ENCODE peak calls at places on chromosomes 3 and 15, in four cellular contexts. S is heart right ventricle, I is breast epithelium, G is left ventricle myocardium inferior. C is an unnamed sample. For H3K36me3, the result is how much of the 10 kb centered on the place peaks cover.

GRCh38 chr15:76337739-76338554 is 1.4 kb downstream of the ISL2 start:
- DNase-seq in S (no peak), I (no peak), G (no peak), C (no peak)

GRCh38 chr15:76109046-76109445 is 49.3 kb downstream of the TMEM266 start:
- DNase-seq in S (no peak), I (no peak), G (no peak), C (no peak)

GRCh38 chr3:55765906-55766701 is 279.0 kb upstream of the WNT5A start:
- DNase-seq in S (no peak), I (no peak), G (no peak), C (no peak)

GRCh38 chr3:38000242-38000916 is 9.8 kb downstream of the VILL start:
- DNase-seq in S (no peak), I (no peak), G (no peak), C (peak)

GRCh38 chr3:184358921-184359350 is 2.5 kb downstream of the CLCN2 start:
- DNase-seq in S (no peak), I (no peak), G (no peak), C (no peak)

GRCh38 chr3:8204846-8205624 is 296.6 kb upstream of the LMCD1 start:
- DNase-seq in S (no peak), I (no peak), G (no peak), C (no peak)

GRCh38 chr3:130576571-130577266 is 59.7 kb downstream of the COL6A6 start:
- DNase-seq in S (no peak), I (no peak), G (no peak), C (no peak)

GRCh38 chr15:91881551-91882297 is 28.2 kb downstream of the SLCO3A1 start:
- DNase-seq in S (no peak), I (no peak), G (no peak), C (no peak)

GRCh38 chr15:84653584-84653909 is 536 bp downstream of the WDR73 start:
- DNase-seq in S (no peak), I (no peak), G (no peak), C (no peak)

GRCh38 chr15:45719490-45719889 is 84.7 kb downstream of the SQOR start:
- DNase-seq in S (no peak), I (no peak), G (no peak), C (no peak)

GRCh38 chr3:100715176-100715575 is 5.9 kb downstream of the TFG start:
- DNase-seq in S (no peak), I (no peak), G (no peak), C (no peak)

GRCh38 chr3:100717637-100718487 is 8.6 kb downstream of the TFG start:
- DNase-seq in S (no peak), I (no peak), G (no peak), C (no peak)

GRCh38 chr3:100720423-100720822 is 11.1 kb downstream of the TFG start:
- DNase-seq in S (no peak), I (no peak), G (no peak), C (no peak)

GRCh38 chr3:100717063-100717462 is 7.8 kb downstream of the TFG start:
- DNase-seq in S (no peak), I (no peak), G (no peak), C (no peak)
- H3K36me3 ChIP-seq in S (under half), I (under half), G (half or more), C (half or more)

DNA sequence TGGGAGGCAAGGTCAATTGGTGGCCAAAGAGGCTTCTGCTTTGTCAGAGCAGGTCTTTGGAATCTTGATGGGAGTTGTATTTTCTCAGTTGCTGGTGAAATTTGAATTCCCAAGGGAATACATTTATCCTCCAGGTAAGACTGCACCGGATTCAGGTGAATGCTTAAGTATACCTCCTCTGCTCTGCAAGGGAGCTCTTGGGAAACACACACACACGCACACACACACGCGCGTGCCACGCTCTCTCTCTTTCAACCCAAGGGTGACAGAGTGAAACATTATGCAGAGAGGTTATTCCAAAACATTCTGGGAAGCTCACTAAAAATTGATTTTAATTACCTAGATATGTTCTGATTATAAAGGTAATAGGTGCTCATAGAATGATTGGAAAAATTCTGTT is 33.7 kb downstream of the ST6GAL1 start:
- DNase-seq in S (no peak), I (no peak), G (no peak), C (no peak)
- H3K36me3 ChIP-seq in S (under half), I (under half), G (under half), C (under half)

GRCh38 chr3:171088984-171089754 is 62.6 kb upstream of the SLC2A2 start:
- DNase-seq in S (no peak), I (no peak), G (no peak), C (no peak)
- H3K36me3 ChIP-seq in S (under half), I (under half), G (under half), C (under half)

DNA sequence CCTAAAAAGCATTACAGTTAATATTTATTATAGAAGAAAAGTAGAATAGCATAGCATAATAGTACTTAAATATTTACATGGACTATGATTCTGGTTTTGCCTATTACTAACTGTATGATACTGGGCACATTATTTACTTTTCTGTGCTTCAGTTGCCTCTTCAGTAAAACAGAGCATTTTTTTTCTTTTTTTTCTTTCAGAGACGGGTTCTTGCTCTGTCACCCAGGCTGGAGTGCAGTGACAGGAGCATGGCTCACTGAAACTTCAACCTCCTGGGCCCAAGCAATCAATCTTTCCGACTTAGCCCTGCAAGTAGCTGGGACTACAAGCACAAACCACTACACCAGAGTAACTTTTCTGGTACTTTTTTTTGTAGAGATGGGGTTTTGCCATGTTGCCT is 47.0 kb downstream of the GYG1 start:
- DNase-seq in S (no peak), I (no peak), G (no peak), C (no peak)
- H3K36me3 ChIP-seq in S (under half), I (under half), G (half or more), C (half or more)